ENCODE peak calls at places on chromosomes 3 and 15, in seven cellular contexts. X is NCI-H69, N is astrocyte of the spinal cord, R is ACHN, K is substantia nigra, B is memory B cell, I is choroid plexus epithelial cell. Z is an unnamed sample.

GRCh38 chr15:20348900-20349773 is 192.5 kb downstream of the GOLGA6L6 start:
- DNase-seq in X (no peak), N (no peak), R (no peak), K (no peak), B (peak; percentile 16), I (no peak), Z (no peak)

GRCh38 chr15:25543156-25543555 is 104.3 kb upstream of the UBE3A start:
- DNase-seq in X (peak; percentile 7), N (peak; percentile 51), R (peak; percentile 14), K (peak; percentile 42), B (no peak), I (peak; percentile 14), Z (peak; percentile 39)

GRCh38 chr3:109161487-109162108 is 25.1 kb downstream of the C3orf85 start:
- DNase-seq in X (no peak), N (no peak), R (no peak), K (no peak), B (no peak), I (no peak), Z (no peak)

GRCh38 chr3:136960838-136961836 is 3.4 kb downstream of the IL20RB start:
- DNase-seq in X (no peak), N (peak; percentile 17), R (peak; percentile 54), K (no peak), B (no peak), I (no peak), Z (no peak)

GRCh38 chr3:170007031-170007663 is 30.6 kb upstream of the GPR160 start:
- DNase-seq in X (no peak), N (peak; percentile 45), R (no peak), K (no peak), B (no peak), I (peak; percentile 92), Z (peak; percentile 84)

GRCh38 chr3:32077260-32078084 is 28.9 kb upstream of the GPD1L start:
- DNase-seq in X (peak; percentile 87), N (no peak), R (no peak), K (no peak), B (no peak), I (peak; percentile 17), Z (no peak)

GRCh38 chr3:22627993-22628499 is 575.1 kb upstream of the UBE2E2 start:
- DNase-seq in X (no peak), N (no peak), R (no peak), K (no peak), B (no peak), I (no peak), Z (no peak)

GRCh38 chr3:156812521-156813335 is 13.4 kb upstream of the LEKR1 start:
- DNase-seq in X (peak; percentile 77), N (peak; percentile 42), R (no peak), K (no peak), B (no peak), I (peak; percentile 80), Z (peak; percentile 63)

GRCh38 chr15:69685524-69686452 is 233.2 kb downstream of the RPLP1 start:
- DNase-seq in X (peak; percentile 79), N (no peak), R (no peak), K (no peak), B (no peak), I (no peak), Z (no peak)

GRCh38 chr3:61032991-61033390 is 218.3 kb downstream of the FHIT start:
- DNase-seq in X (peak; percentile 32), N (no peak), R (no peak), K (no peak), B (no peak), I (no peak), Z (no peak)

GRCh38 chr3:99332726-99333125 is 305.7 kb upstream of the COL8A1 start:
- DNase-seq in X (no peak), N (peak; percentile 33), R (no peak), K (no peak), B (no peak), I (peak; percentile 32), Z (peak; percentile 26)

GRCh38 chr3:122092460-122093165 is 37.5 kb downstream of the CD86 start:
- DNase-seq in X (peak; percentile 2), N (peak; percentile 0), R (peak; percentile 48), K (no peak), B (no peak), I (peak; percentile 25), Z (peak; percentile 31)

GRCh38 chr15:43852607-43853006 is 25.8 kb downstream of the WDR76 start:
- DNase-seq in X (no peak), N (no peak), R (no peak), K (no peak), B (no peak), I (no peak), Z (no peak)